ENCODE peak calls at places on chromosomes 5 and 9, in five cellular contexts. N is upper lobe of right lung; Z is thoracic aorta; X is stimulated activated CD4-positive, alpha-beta T cell treated with anti-CD3 and anti-CD28 coated beads, Interleukin-4, amount 100 ng/mL, for 4 hours; R is GM06990. C is an unnamed sample.

GRCh38 chr5:6430418-6431028 is 18.1 kb upstream of the UBE2QL1 start:
- DNase-seq in N (no peak), Z (no peak), X (no peak), R (no peak), C (no peak)

GRCh38 chr5:158522761-158523160 is 577.0 kb downstream of the EBF1 start:
- DNase-seq in N (no peak), Z (no peak), X (no peak), R (no peak), C (no peak)

GRCh38 chr5:61953913-61954312 is 352.1 kb upstream of the KIF2A start:
- DNase-seq in N (no peak), Z (no peak), X (no peak), R (no peak), C (no peak)

GRCh38 chr9:122392714-122393113 is 21.9 kb downstream of the PTGS1 start:
- DNase-seq in N (no peak), Z (no peak), X (no peak), R (no peak), C (no peak)

GRCh38 chr9:82091610-82092009 is 103.0 kb downstream of the SPATA31D1 start:
- DNase-seq in N (no peak), Z (no peak), X (no peak), R (no peak), C (no peak)

GRCh38 chr5:170393235-170393634 is 4.1 kb upstream of the KCNMB1 start:
- DNase-seq in N (no peak), Z (no peak), X (peak), R (no peak), C (no peak)

GRCh38 chr5:141875795-141876627 is 2.2 kb downstream of the PCDH1 start:
- DNase-seq in N (peak), Z (no peak), X (no peak), R (no peak), C (no peak)

GRCh38 chr9:123251741-123252140 is 16.6 kb downstream of the STRBP start:
- DNase-seq in N (no peak), Z (no peak), X (no peak), R (no peak), C (no peak)

GRCh38 chr9:1837453-1838084 is 177.6 kb upstream of the SMARCA2 start:
- DNase-seq in N (no peak), Z (no peak), X (no peak), R (peak), C (no peak)

GRCh38 chr9:91736311-91736710 is 213.7 kb downstream of the ROR2 start:
- DNase-seq in N (no peak), Z (no peak), X (no peak), R (no peak), C (no peak)

GRCh38 chr5:73960023-73960422 is 334.0 kb downstream of the ARHGEF28 start:
- DNase-seq in N (no peak), Z (no peak), X (no peak), R (peak), C (no peak)

GRCh38 chr9:125398243-125398642 is 136.6 kb downstream of the GAPVD1 start:
- DNase-seq in N (no peak), Z (no peak), X (no peak), R (no peak), C (no peak)

GRCh38 chr5:88883566-88884434 is 816 bp upstream of the MEF2C start:
- DNase-seq in N (peak), Z (peak), X (no peak), R (peak), C (peak)

GRCh38 chr5:17203329-17204132 is 13.9 kb upstream of the BASP1 start:
- DNase-seq in N (no peak), Z (no peak), X (no peak), R (no peak), C (no peak)

GRCh38 chr9:119639287-119639955 is 270.2 kb upstream of the BRINP1 start:
- DNase-seq in N (no peak), Z (no peak), X (no peak), R (no peak), C (no peak)

GRCh38 chr9:34575775-34576592 is 13.5 kb downstream of the CNTFR start:
- DNase-seq in N (no peak), Z (no peak), X (no peak), R (no peak), C (no peak)

GRCh38 chr5:135213034-135213386 is 179.0 kb upstream of the PITX1 start:
- DNase-seq in N (no peak), Z (no peak), X (no peak), R (no peak), C (no peak)

GRCh38 chr5:172593721-172594120 is 47.3 kb upstream of the NEURL1B start:
- DNase-seq in N (no peak), Z (no peak), X (no peak), R (no peak), C (no peak)

GRCh38 chr9:99822096-99822595 is 461 bp downstream of the NR4A3 start:
- DNase-seq in N (no peak), Z (no peak), X (no peak), R (no peak), C (no peak)

GRCh38 chr5:53331463-53331862 is 149.0 kb upstream of the FST start:
- DNase-seq in N (no peak), Z (no peak), X (no peak), R (no peak), C (no peak)

GRCh38 chr5:173202266-173202875 is 32.6 kb downstream of the NKX2-5 start:
- DNase-seq in N (no peak), Z (no peak), X (no peak), R (no peak), C (no peak)

GRCh38 chr5:53819482-53819881 is 259.0 kb downstream of the NDUFS4 start:
- DNase-seq in N (no peak), Z (no peak), X (no peak), R (no peak), C (no peak)

GRCh38 chr9:127923046-127923445 is 6.2 kb upstream of the ST6GALNAC4 start:
- DNase-seq in N (no peak), Z (no peak), X (no peak), R (no peak), C (no peak)

GRCh38 chr9:137000177-137000930 is 4.0 kb upstream of the CLIC3 start:
- DNase-seq in N (no peak), Z (no peak), X (no peak), R (peak), C (no peak)

GRCh38 chr5:141488591-141489478 is at the start of gene PCDHGC5:
- DNase-seq in N (no peak), Z (no peak), X (no peak), R (no peak), C (no peak)

GRCh38 chr5:91022518-91022917 is 360.6 kb downstream of the ARRDC3 start:
- DNase-seq in N (no peak), Z (no peak), X (no peak), R (no peak), C (no peak)

GRCh38 chr5:136729901-136730355 is 364.6 kb upstream of the TRPC7 start:
- DNase-seq in N (no peak), Z (no peak), X (no peak), R (no peak), C (no peak)

GRCh38 chr5:60354322-60354721 is 345.6 kb downstream of the DEPDC1B start:
- DNase-seq in N (no peak), Z (no peak), X (no peak), R (no peak), C (no peak)

GRCh38 chr9:36148652-36149051 is 12.1 kb downstream of the GLIPR2 start:
- DNase-seq in N (peak), Z (peak), X (peak), R (peak), C (peak)

GRCh38 chr9:116166713-116167112 is 13.1 kb downstream of the PAPPA start:
- DNase-seq in N (no peak), Z (no peak), X (no peak), R (no peak), C (no peak)

GRCh38 chr5:118115791-118116190 is 872.6 kb downstream of the DTWD2 start:
- DNase-seq in N (no peak), Z (no peak), X (no peak), R (no peak), C (no peak)

GRCh38 chr5:115459844-115460243 is 84.7 kb downstream of the FEM1C start:
- DNase-seq in N (no peak), Z (no peak), X (no peak), R (no peak), C (no peak)

C was measured in brain pericyte.